ENCODE peak calls at places on chromosomes 6 and 20, in ten cellular contexts. U, K, E, G, A, V, Y, T, R and H are unnamed samples.
A peak's percentile ranks its signal among the peaks of the same experiment; 100 is the strongest.

GRCh38 chr6:3409699-3410384 is 47.0 kb downstream of the SLC22A23 start:
- DNase-seq in U (no peak), A (no peak), Y (no peak), V (no peak), R (no peak), G (no peak), K (no peak), E (no peak), T (no peak), H (no peak)

GRCh38 chr20:43448748-43449535 is 8.8 kb upstream of the SRSF6 start:
- DNase-seq in V (peak; percentile 59), Y (peak; percentile 60), E (peak; percentile 72), T (peak; percentile 26), K (peak; percentile 33), A (peak; percentile 13), U (no peak), G (no peak), R (no peak), H (no peak)

GRCh38 chr20:20452254-20452676 is 84.4 kb downstream of the INSM1 start:
- DNase-seq in G (peak; percentile 39), E (peak; percentile 97), A (peak; percentile 63), U (peak; percentile 52), V (no peak), Y (peak; percentile 80), T (peak; percentile 64), K (peak; percentile 79), R (peak; percentile 46), H (no peak)

GRCh38 chr6:1286972-1287600 is 24.8 kb upstream of the FOXQ1 start:
- DNase-seq in A (no peak), V (peak; percentile 87), T (peak; percentile 99), R (no peak), K (peak; percentile 93), E (no peak), Y (peak; percentile 94), U (no peak), G (no peak), H (no peak)

GRCh38 chr6:87322304-87323212 is at the start of gene SMIM8:
- DNase-seq in E (peak; percentile 88), U (peak; percentile 87), Y (peak; percentile 87), T (peak; percentile 81), G (peak; percentile 83), V (peak; percentile 83), R (peak; percentile 84), K (peak; percentile 69), A (peak; percentile 24), H (peak; percentile 30)

GRCh38 chr6:55448446-55448845 is 121.2 kb downstream of the GFRAL start:
- DNase-seq in K (no peak), U (no peak), G (no peak), E (no peak), T (no peak), V (no peak), Y (peak; percentile 14), A (no peak), R (no peak), H (no peak)

GRCh38 chr20:13515796-13516533 is 122.8 kb downstream of the TASP1 start:
- DNase-seq in V (no peak), Y (peak; percentile 35), R (no peak), T (no peak), U (no peak), G (no peak), A (no peak), E (no peak), K (peak; percentile 48), H (no peak)

GRCh38 chr20:32567384-32568178 is 17.6 kb downstream of the NOL4L start:
- DNase-seq in R (no peak), G (no peak), E (no peak), K (no peak), U (no peak), V (no peak), A (no peak), Y (no peak), T (no peak), H (no peak)

GRCh38 chr6:18742406-18742805 is 355.3 kb downstream of the RNF144B start:
- DNase-seq in K (peak; percentile 40), E (no peak), V (no peak), A (no peak), T (peak; percentile 80), U (no peak), R (no peak), Y (peak; percentile 78), G (no peak), H (no peak)

GRCh38 chr20:62970307-62971210 is 18.1 kb downstream of the SLC17A9 start:
- DNase-seq in G (no peak), E (no peak), U (no peak), Y (peak; percentile 44), V (peak; percentile 32), T (peak; percentile 6), R (no peak), A (no peak), K (no peak), H (no peak)
- H3K27me3 ChIP-seq in G (peaks cover 18% of the 10 kb centered on the region), E (peaks cover 30% of the 10 kb centered on the region), U (peaks cover 62% of the 10 kb centered on the region), Y (peaks cover 24% of the 10 kb centered on the region), V (peaks cover 93% of the 10 kb centered on the region), T (peaks cover 3% of the 10 kb centered on the region), R (peaks cover 74% of the 10 kb centered on the region), A (peaks cover 6% of the 10 kb centered on the region), K (peaks cover 14% of the 10 kb centered on the region), H (no peaks in the 10 kb centered on the region)

DNA sequence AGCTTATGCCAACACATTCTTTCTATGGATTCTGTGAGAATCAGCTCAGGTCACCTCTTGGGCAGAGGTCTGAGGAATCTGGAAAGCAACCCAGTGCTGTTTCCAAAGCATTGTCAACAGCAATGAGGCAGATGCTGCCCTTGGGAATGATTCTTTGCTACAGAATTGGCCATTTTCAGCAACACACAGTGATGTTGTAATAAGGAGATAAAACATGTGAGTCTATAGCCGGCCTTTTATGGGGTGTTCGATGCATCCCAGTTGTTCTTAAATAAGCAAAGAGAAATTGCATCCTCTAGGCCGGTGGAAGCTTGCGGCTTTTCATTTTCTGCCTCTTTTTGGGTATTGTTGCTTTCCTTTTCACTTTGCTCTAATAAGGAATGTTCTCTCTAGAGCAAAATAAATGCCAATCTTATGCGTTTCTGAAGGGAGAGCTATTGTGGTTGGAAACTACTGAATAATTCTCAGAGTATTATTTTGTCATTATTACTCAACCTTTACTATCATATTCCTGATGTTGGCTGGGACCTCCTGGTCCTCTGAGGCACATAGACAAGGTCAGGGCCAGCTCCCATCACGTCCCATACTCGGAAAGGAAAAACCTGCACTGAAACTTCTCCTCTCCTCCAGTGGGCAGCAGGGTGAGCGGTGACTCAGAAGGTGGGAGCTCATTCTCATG is 214.2 kb downstream of the CDH26 start:
- DNase-seq in K (peak; percentile 3), R (no peak), G (no peak), V (no peak), E (no peak), Y (peak; percentile 22), T (no peak), A (no peak), U (no peak), H (no peak)
- H3K27me3 ChIP-seq in K (no peaks in the 10 kb centered on the region), R (no peaks in the 10 kb centered on the region), G (no peaks in the 10 kb centered on the region), V (peaks cover 70% of the 10 kb centered on the region), E (no peaks in the 10 kb centered on the region), Y (no peaks in the 10 kb centered on the region), T (no peaks in the 10 kb centered on the region), A (no peaks in the 10 kb centered on the region), U (no peaks in the 10 kb centered on the region), H (no peaks in the 10 kb centered on the region)

DNA sequence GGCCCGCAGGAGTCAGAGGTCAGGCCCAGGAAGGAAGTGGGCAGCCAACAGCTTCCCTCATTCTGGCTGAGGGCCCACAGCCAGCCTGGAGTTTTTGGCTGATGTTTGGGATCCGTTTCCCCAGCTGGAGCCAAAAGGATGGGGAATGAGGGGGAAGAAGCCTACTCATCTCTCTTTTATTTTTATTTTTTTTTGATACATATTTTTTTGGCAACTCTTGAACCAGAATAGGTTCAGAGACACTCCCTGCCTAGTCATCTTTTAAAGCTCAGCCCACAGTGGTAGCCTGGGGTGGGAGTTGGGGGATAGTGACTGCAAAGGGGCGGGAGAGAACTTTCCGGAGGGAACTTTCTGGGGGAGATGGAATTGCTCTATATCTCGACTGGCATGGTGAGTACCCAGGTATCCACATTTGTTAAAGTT is 54.3 kb upstream of the MLN start:
- DNase-seq in V (no peak), R (no peak), U (no peak), T (no peak), K (no peak), G (no peak), E (no peak), A (no peak), Y (peak; percentile 11), H (no peak)
- H3K27me3 ChIP-seq in V (peaks cover 52% of the 10 kb centered on the region), R (peaks cover 98% of the 10 kb centered on the region), U (peaks cover 73% of the 10 kb centered on the region), T (no peaks in the 10 kb centered on the region), K (no peaks in the 10 kb centered on the region), G (peaks cover 16% of the 10 kb centered on the region), E (no peaks in the 10 kb centered on the region), A (no peaks in the 10 kb centered on the region), Y (no peaks in the 10 kb centered on the region), H (no peaks in the 10 kb centered on the region)

GRCh38 chr20:57146155-57146554 is 120.3 kb downstream of the BMP7 start:
- DNase-seq in E (no peak), T (no peak), Y (no peak), K (no peak), U (no peak), V (no peak), A (no peak), G (no peak), R (no peak), H (no peak)
- H3K27me3 ChIP-seq in E (peaks cover 45% of the 10 kb centered on the region), T (peaks cover 16% of the 10 kb centered on the region), Y (peaks cover 80% of the 10 kb centered on the region), K (no peaks in the 10 kb centered on the region), U (peaks cover 7% of the 10 kb centered on the region), V (peaks cover 93% of the 10 kb centered on the region), A (no peaks in the 10 kb centered on the region), G (no peaks in the 10 kb centered on the region), R (no peaks in the 10 kb centered on the region), H (no peaks in the 10 kb centered on the region)

GRCh38 chr20:34389206-34389953 is 26.3 kb downstream of the ITCH start:
- DNase-seq in G (no peak), T (no peak), U (no peak), E (peak; percentile 92), Y (peak; percentile 59), A (no peak), R (no peak), K (no peak), V (peak; percentile 31), H (no peak)
- H3K27me3 ChIP-seq in G (no peaks in the 10 kb centered on the region), T (no peaks in the 10 kb centered on the region), U (no peaks in the 10 kb centered on the region), E (no peaks in the 10 kb centered on the region), Y (no peaks in the 10 kb centered on the region), A (no peaks in the 10 kb centered on the region), R (no peaks in the 10 kb centered on the region), K (no peaks in the 10 kb centered on the region), V (no peaks in the 10 kb centered on the region), H (no peaks in the 10 kb centered on the region)

DNA sequence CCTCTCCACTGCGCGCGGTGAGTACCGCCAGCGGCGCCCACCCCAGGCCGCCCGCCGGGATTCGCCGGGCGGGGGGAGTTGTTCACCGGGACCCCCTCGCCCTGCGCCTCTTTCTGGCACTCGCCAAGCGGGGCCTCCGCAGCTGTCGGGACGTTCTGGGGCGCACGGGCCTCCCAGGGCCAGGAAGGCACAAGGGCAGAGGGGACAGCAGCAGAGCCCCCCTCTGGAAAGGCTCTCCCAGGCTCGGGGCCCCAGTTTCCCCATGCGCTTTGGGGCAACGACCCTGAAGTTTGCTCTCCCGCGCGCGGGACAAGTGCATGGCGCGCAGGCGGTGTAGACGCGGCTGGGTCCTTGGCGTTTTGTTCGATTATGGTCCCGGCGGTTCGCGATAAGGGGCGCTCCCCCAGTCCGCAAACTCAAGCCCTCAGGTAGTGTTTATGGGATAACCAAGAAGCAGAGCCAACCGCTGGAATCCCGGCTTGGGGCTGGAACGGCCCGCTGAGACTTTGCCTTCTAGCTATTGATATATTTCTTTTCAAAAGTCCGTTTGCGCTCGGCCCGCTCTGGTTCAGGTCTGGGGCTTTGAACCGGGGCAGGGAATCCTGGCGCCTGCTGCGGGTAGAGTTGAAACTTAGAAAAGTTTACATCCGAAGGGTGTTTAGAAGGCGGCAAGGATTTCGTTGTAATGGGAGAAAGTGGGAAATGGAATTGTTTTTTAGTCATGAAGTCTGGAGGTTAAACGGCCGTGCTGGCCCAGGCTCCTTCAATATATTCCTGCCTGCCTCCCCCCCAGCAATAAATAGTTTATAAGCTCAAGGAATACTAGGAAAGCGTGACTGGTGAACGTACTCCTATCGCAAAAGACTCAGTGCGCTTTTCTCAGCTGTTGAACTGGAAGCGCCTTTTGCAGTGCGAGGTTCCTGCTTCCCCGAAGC is 595 bp downstream of the EYA2 start:
- DNase-seq in U (peak; percentile 12), E (no peak), K (peak; percentile 19), R (no peak), G (no peak), T (peak; percentile 25), V (no peak), Y (peak; percentile 41), A (no peak), H (no peak)
- H3K27me3 ChIP-seq in U (peaks cover 68% of the 10 kb centered on the region), E (peaks cover 78% of the 10 kb centered on the region), K (peaks cover 6% of the 10 kb centered on the region), R (peaks cover 80% of the 10 kb centered on the region), G (no peaks in the 10 kb centered on the region), T (peaks cover 26% of the 10 kb centered on the region), V (peaks cover 17% of the 10 kb centered on the region), Y (peaks cover 66% of the 10 kb centered on the region), A (peaks cover 7% of the 10 kb centered on the region), H (no peaks in the 10 kb centered on the region)